ENCODE peak calls at places on chromosomes 16 and 17, in ten cellular contexts. D is GM10248, C is upper lobe of right lung, A is mucosa of descending colon, G is foreskin fibroblast, R is fibroblast of lung, V is RWPE1, L is colonic mucosa, X is PC-3, E is AG10803. K is an unnamed sample.

GRCh38 chr16:82638095-82638798 is 11.5 kb downstream of the CDH13 start:
- DNase-seq in V (peak; percentile 36), A (no peak), R (peak; percentile 83), G (peak; percentile 88), L (no peak), X (peak; percentile 57), C (no peak), E (peak; percentile 73), D (no peak), K (no peak)

GRCh38 chr17:77599699-77600098 is 358.8 kb upstream of the TNRC6C start:
- DNase-seq in E (no peak), A (no peak), C (no peak), V (no peak), G (no peak), R (no peak), X (no peak), D (no peak), L (no peak), K (no peak)

GRCh38 chr17:19706791-19707727 is 9.3 kb downstream of the SLC47A2 start:
- DNase-seq in X (no peak), R (no peak), G (no peak), E (no peak), C (no peak), A (no peak), D (no peak), V (peak; percentile 88), L (peak; percentile 9), K (peak; percentile 10)

GRCh38 chr17:37488607-37489196 is 989 bp upstream of the DUSP14 start:
- DNase-seq in A (peak; percentile 80), G (peak; percentile 93), D (peak; percentile 56), R (peak; percentile 94), V (peak; percentile 92), X (peak; percentile 96), E (peak; percentile 95), C (peak; percentile 89), L (peak; percentile 84), K (peak; percentile 70)

GRCh38 chr16:86343111-86343642 is 167.2 kb upstream of the FOXF1 start:
- DNase-seq in C (no peak), R (peak; percentile 94), X (no peak), L (peak; percentile 50), E (peak; percentile 74), V (no peak), G (peak; percentile 66), A (peak; percentile 44), D (no peak), K (no peak)

GRCh38 chr17:45902892-45903346 is 8.6 kb downstream of the MAPT start:
- DNase-seq in D (no peak), A (no peak), C (no peak), V (no peak), R (no peak), X (peak; percentile 38), L (no peak), E (no peak), G (no peak), K (no peak)

GRCh38 chr16:63289834-63290460 is 1253.7 kb upstream of the CDH8 start:
- DNase-seq in A (peak; percentile 29), C (peak; percentile 31), R (peak; percentile 5), G (no peak), L (peak; percentile 38), D (peak; percentile 7), X (peak; percentile 31), V (peak; percentile 17), E (peak; percentile 0), K (peak; percentile 66)

GRCh38 chr17:74288785-74289184 is 14.8 kb downstream of the DNAI2 start:
- DNase-seq in A (no peak), G (no peak), R (no peak), L (no peak), D (peak; percentile 61), X (peak; percentile 46), E (no peak), C (no peak), V (no peak), K (no peak)

GRCh38 chr17:77383613-77384608 is 243.1 kb downstream of the SEC14L1 start:
- DNase-seq in L (no peak), D (no peak), R (no peak), X (no peak), E (no peak), C (no peak), G (no peak), V (no peak), A (no peak), K (peak; percentile 89)

DNA sequence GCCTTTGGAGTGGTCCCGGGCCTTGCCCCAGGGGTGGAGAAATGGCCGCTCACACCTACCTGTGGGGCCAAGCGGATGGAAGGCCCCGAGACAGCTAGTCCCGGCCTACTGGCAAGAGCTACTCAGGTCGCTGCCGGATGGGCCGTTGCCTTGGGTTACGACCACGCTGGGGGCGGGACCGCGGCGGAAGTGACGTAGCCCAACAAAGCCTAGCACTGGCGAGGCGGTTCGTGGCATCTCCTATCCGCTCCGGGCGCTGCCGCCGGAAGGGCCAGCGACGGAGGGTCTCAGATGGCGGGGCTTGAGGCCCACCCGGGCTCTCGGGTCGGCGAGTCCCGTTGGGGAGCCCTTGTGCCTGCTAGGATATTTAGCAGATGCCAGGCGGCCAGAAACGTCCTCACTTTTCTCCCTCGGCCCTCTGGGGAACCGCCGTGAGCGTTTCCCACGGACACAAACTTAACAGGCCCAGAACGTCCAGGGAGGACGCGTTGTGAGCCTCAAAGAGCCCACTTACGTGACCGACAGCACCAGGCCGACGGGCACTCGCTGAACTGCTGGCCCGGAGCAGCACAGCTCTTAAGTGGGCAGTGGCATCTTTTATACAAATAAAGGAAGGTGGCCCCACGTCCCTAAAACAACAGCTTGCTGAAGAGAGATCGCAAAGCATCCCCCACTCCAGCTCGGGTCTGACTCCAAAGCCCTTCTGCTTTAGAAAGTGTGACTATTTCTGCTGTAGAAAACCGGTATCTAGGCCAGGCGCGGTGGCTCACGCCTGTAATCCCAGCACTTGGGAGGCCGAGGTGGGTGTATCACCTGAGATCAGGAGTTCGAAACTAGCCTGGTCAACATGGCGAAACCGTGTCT is at the start of gene C16orf46:
- DNase-seq in A (peak; percentile 99), R (peak; percentile 95), G (peak; percentile 93), C (peak; percentile 99), V (peak; percentile 95), D (peak; percentile 98), L (peak; percentile 99), E (peak; percentile 94), X (peak; percentile 90), K (peak; percentile 99)
- TF ChIP-seq CTCF in A (no peak), R (no peak), G (no peak), C (no peak), V (no peak), D (no peak), L (no peak), E (no peak), X (no peak), K (no peak)

GRCh38 chr16:27841061-27841801 is 222.3 kb downstream of the GSG1L start:
- DNase-seq in E (no peak), L (no peak), R (no peak), V (no peak), A (no peak), X (no peak), G (no peak), D (no peak), C (peak; percentile 51), K (no peak)

GRCh38 chr16:27847030-27847550 is 216.4 kb downstream of the GSG1L start:
- DNase-seq in G (no peak), L (no peak), X (peak; percentile 9), R (no peak), A (no peak), D (no peak), E (peak; percentile 17), V (no peak), C (peak; percentile 17), K (no peak)

GRCh38 chr16:27841911-27842310 is 221.6 kb downstream of the GSG1L start:
- DNase-seq in X (no peak), G (no peak), E (no peak), L (no peak), V (no peak), D (no peak), C (peak; percentile 27), R (no peak), A (no peak), K (no peak)

GRCh38 chr16:27844826-27845225 is 218.7 kb downstream of the GSG1L start:
- DNase-seq in V (no peak), D (no peak), R (no peak), G (no peak), A (no peak), C (peak; percentile 32), X (no peak), E (no peak), L (no peak), K (no peak)

DNA sequence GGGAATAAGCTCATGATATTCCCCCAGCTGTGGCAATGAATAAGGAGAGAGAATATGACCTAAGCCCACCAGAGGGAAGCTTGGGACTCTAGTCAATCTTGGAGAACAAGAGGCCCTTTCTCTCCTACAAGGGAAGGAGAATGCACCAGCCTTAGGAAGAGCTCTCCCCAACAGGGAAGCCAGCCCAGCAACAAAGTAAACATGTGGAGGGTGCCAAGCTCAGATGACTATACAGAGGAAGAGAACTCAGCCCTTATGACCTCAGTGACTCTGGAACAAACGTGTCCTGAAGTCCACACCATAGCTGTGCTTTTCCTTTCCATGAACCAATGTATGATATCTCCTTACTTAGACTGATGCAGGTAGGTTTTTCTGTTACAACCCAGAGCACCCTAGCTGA is 219.7 kb downstream of the GSG1L start:
- DNase-seq in D (no peak), X (peak; percentile 19), L (no peak), C (peak; percentile 9), R (no peak), V (no peak), A (no peak), G (no peak), E (no peak), K (no peak)
- TF ChIP-seq CTCF in D (no peak), X (no peak), L (no peak), C (no peak), R (no peak), V (no peak), A (no peak), G (no peak), E (no peak), K (no peak)

DNA sequence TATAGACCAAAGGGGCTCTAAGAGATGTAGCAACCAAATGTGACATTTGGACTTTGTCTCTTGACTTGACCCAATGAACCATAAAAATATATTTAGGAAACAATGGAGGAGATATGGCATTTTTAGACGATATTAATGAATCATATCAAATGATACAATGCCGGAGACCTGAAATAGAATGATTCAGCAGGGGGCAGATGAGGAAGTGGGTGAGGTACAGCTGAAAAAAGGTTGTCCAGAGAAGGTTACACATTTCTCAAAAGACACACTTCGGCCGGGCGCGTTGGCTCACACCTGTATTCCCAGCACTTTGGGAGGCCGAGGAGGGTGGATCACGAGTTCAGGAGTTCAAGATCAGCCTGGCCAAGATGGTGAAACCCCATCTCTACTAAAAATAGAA is 16.5 kb upstream of the SNN start:
- DNase-seq in A (no peak), D (no peak), V (no peak), R (no peak), L (no peak), X (no peak), G (no peak), C (no peak), E (no peak), K (no peak)
- TF ChIP-seq CTCF in A (no peak), D (no peak), V (no peak), R (no peak), L (no peak), X (no peak), G (no peak), C (no peak), E (no peak), K (no peak)

DNA sequence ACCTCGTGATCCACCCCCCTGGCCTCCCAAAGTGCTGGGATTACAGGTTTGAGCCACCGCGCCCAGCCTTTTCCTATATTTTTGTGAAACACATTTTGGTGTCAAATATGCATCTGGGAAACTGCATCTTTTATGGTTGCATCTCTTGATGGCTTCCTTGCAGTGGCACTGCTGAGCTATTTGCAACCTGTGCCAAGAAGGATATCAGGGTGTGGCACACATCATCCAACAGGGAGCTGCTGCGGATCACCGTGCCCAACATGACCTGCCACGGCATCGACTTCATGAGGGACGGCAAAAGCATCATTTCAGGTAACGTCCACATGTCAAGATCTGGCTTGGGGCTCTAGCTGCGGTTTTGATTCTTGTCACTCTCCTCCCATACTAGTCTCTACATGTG is 16.8 kb upstream of the USP43 start:
- DNase-seq in A (peak; percentile 42), X (peak; percentile 58), V (peak; percentile 14), L (peak; percentile 24), R (no peak), G (no peak), D (no peak), C (no peak), E (no peak), K (no peak)
- TF ChIP-seq CTCF in A (no peak), X (peak; percentile 46), V (no peak), L (peak; percentile 15), R (no peak), G (no peak), D (no peak), C (no peak), E (no peak), K (no peak)

K was measured in testis.